ENCODE peak calls at places on chromosomes 3 and 15, in five cellular contexts. V, A, U, C and F are unnamed samples.

GRCh38 chr3:196406806-196407470 is 25.3 kb downstream of the UBXN7 start:
- DNase-seq in V (no peak), C (no peak), U (no peak), A (no peak), F (no peak)

GRCh38 chr3:48991851-48992545 is 2.0 kb downstream of the P4HTM start:
- DNase-seq in A (no peak), C (no peak), V (no peak), U (no peak), F (no peak)

GRCh38 chr15:100255644-100256043 is 86.1 kb downstream of the ADAMTS17 start:
- DNase-seq in U (no peak), V (no peak), A (no peak), C (peak), F (no peak)

GRCh38 chr3:98291332-98291957 is 9.1 kb downstream of the OR5H2 start:
- DNase-seq in C (no peak), U (no peak), V (no peak), A (no peak), F (no peak)

GRCh38 chr3:160369784-160370183 is 29.2 kb downstream of the IFT80 start:
- DNase-seq in V (no peak), U (no peak), C (no peak), A (no peak), F (no peak)

GRCh38 chr3:108079043-108079442 is 11.8 kb downstream of the CD47 start:
- DNase-seq in A (no peak), V (no peak), C (no peak), U (no peak), F (no peak)

GRCh38 chr15:51121118-51121517 is 26.4 kb upstream of the TNFAIP8L3 start:
- DNase-seq in A (peak), C (no peak), U (no peak), V (no peak), F (peak)

GRCh38 chr3:16873872-16874271 is 10.9 kb upstream of the PLCL2 start:
- DNase-seq in V (no peak), A (no peak), C (no peak), U (no peak), F (no peak)

GRCh38 chr15:99249270-99249817 is at the start of gene TTC23:
- DNase-seq in V (no peak), C (no peak), U (peak), A (peak), F (peak)

GRCh38 chr15:85955501-85956391 is 123.9 kb upstream of the AGBL1 start:
- DNase-seq in A (no peak), C (no peak), V (no peak), U (no peak), F (no peak)

GRCh38 chr3:197802505-197803459 is 11.7 kb downstream of the LRCH3 start:
- DNase-seq in U (no peak), V (no peak), A (no peak), C (no peak), F (no peak)
- TF ChIP-seq CTCF in U (peak), V (no peak), A (no peak), C (no peak), F (no peak)

GRCh38 chr3:44970916-44971490 is 5.0 kb downstream of the ZDHHC3 start:
- DNase-seq in A (no peak), U (no peak), V (no peak), C (no peak), F (no peak)

GRCh38 chr3:44966795-44967278 is 9.1 kb downstream of the ZDHHC3 start:
- DNase-seq in C (no peak), V (peak), A (no peak), U (no peak), F (peak)

GRCh38 chr3:44969779-44970178 is 6.2 kb downstream of the ZDHHC3 start:
- DNase-seq in V (peak), U (no peak), C (no peak), A (no peak), F (no peak)

GRCh38 chr3:44968447-44968858 is 7.5 kb downstream of the ZDHHC3 start:
- DNase-seq in A (no peak), V (peak), U (no peak), C (no peak), F (no peak)

GRCh38 chr3:44969170-44969569 is 6.8 kb downstream of the ZDHHC3 start:
- DNase-seq in C (no peak), V (peak), A (no peak), U (no peak), F (no peak)
- H3K27ac ChIP-seq in C (no peak), V (no peak), A (no peak), U (peak), F (peak)

GRCh38 chr3:167203062-167203461 is 177.0 kb downstream of the ZBBX start:
- DNase-seq in C (no peak), U (no peak), A (no peak), V (no peak), F (no peak)

DNA sequence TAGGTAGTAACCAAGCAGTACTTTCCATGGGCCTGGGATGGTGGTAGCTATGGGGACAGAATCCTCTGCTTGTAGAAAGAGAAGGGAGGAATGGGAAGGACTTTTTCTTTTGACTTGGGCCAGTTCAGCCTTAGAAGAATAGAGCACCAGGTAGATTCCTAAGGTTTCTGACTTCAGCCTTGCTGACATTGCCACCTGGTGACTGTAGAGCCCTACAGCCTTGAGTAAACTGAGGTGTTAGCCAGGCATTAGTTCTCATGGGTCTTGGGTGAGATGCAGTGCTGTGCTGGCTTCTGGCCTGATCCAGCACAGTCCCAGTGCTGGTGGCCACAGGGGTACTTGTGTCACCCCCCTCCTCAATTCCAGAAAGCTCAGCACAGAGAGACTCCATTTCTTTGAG is 171.1 kb downstream of the ZBBX start:
- DNase-seq in V (no peak), A (peak), C (no peak), U (no peak), F (no peak)
- TF ChIP-seq CTCF in V (no peak), A (no peak), C (no peak), U (no peak), F (no peak)

DNA sequence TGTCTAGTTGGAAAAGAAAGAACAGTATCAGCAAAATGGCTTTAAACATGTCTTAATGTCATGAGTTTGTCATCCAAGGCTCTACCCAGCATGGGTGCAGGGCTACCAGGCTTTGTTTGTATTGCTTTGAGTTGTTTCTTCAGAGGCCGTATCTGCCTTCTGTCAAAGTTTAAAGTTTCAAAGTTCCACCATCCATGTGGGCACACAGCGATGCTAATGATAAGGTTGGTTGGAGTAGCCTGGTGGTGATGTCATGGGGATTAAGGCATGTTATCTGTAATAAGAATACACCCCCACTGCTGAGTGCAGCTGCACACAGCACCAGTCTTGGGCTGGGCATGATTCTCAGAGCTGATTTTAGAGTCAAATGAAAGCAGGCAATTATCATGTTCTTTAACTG is 71.9 kb upstream of the LRTM1 start:
- DNase-seq in V (no peak), U (no peak), C (no peak), A (no peak), F (no peak)
- H3K27ac ChIP-seq in V (no peak), U (no peak), C (no peak), A (no peak), F (no peak)

DNA sequence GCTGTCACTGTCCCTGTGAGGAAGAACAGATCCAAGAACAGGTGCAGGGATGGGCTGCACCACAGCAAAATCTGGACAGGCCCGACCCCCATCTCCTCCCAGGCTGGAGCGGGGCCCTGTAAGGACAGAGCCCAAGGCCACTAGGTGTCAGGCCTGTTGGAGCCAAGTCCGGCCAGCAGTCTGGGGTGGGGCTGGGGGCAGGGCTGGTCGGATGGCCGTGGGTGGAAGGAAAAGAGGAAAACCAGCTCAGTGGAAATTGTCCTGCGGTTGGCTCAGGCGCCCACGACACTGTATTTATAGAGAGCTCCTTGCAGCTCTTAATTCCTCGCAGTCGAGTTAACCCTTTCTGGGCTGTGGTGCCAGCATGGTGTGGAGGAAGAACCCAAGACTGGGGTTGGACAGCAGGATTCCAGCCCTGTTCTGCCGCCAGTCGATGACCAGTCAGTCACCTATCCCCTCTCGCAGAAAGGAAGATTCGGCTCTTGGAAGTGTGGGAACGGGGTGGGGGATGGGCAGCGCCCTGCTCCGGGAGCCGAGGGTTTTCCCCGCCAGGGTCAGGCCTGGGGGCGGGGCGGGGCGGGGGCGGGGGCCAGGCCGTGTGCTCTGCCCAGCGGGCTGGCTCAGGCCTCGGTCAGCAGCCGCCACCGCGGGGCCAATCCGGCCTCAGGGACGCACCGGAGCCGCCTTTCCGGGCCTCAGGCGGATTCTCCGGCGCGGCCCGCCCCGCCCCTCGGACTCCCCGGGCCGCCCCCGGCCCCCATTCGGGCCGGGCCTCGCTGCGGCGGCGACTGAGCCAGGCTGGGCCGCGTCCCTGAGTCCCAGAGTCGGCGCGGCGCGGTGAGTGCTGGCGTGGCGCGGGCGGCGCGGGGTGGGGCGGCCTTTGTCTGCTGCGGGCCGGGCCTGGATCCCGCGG is at the start of gene CD276:
- DNase-seq in V (peak), C (peak), U (peak), A (peak), F (peak)
- TF ChIP-seq CTCF in V (no peak), C (no peak), U (peak), A (no peak), F (peak)

DNA sequence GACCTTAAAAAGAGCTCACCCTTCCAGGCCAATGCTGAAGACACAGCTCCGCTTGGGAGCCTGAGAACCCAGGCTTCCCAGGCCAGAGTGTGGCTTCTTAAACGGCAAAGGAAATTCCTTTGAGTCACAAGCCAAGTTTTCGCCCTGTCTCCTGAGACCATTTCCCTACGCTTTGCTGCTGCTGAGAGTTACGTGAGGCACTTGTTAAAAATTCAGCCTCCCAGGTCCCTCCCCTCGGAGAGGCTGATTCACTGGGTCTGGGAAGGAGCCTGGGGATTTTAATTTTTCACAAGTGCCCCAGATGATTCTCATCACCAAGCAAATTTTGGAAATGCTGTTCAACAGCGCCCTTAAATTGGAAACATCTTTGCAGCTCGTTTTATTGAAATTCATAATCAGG is 25.5 kb downstream of the RLBP1 start:
- DNase-seq in V (no peak), C (no peak), A (no peak), U (no peak), F (no peak)
- H3K27ac ChIP-seq in V (no peak), C (no peak), A (no peak), U (peak), F (no peak)

GRCh38 chr3:33947272-33948195 is 149.1 kb downstream of the PDCD6IP start:
- DNase-seq in A (no peak), V (no peak), U (no peak), C (no peak), F (no peak)

GRCh38 chr3:33954956-33955355 is 156.5 kb downstream of the PDCD6IP start:
- DNase-seq in V (no peak), U (no peak), A (no peak), C (no peak), F (no peak)

GRCh38 chr3:33943277-33943676 is 144.8 kb downstream of the PDCD6IP start:
- DNase-seq in A (no peak), C (no peak), V (no peak), U (no peak), F (no peak)

GRCh38 chr3:33949074-33949473 is 150.6 kb downstream of the PDCD6IP start:
- DNase-seq in U (no peak), A (no peak), V (no peak), C (no peak), F (no peak)
- TF ChIP-seq CTCF in U (no peak), A (no peak), V (no peak), C (no peak), F (no peak)

GRCh38 chr3:53845881-53846133 is 412 bp downstream of the CHDH start:
- DNase-seq in U (no peak), A (no peak), C (no peak), V (no peak), F (peak)

GRCh38 chr3:53845103-53845880 is 927 bp downstream of the CHDH start:
- DNase-seq in C (peak), V (peak), U (peak), A (peak), F (peak)

GRCh38 chr3:53844262-53845102 is 1.7 kb downstream of the CHDH start:
- DNase-seq in U (no peak), A (peak), C (no peak), V (peak), F (no peak)

GRCh38 chr3:53846134-53846850 is at the start of the genes CHDH and IL17RB:
- DNase-seq in A (peak), U (peak), C (peak), V (peak), F (peak)

DNA sequence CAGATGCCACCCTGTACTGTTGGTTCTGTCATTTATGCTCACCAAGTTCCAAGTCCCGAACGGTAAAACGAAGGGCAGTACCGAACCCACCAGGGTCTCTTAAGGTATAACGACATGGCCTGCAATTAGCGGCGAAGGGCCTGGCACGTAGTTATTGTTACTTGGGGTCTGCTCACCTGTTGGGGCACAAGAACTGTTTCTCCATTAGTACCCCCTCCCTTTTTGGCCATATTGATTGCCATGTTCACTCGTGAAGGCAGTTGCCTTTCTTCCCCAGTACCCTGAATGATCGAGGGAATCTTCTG is 435 bp downstream of the IL17RB start:
- DNase-seq in V (no peak), C (no peak), A (no peak), U (no peak), F (no peak)
- H3K27ac ChIP-seq in V (peak), C (peak), A (peak), U (no peak), F (no peak)